ENCODE peak calls at places on chromosome 21, in eight cellular contexts. Z is EH, A is RWPE1, G is lung, P is fibroblast of the conjunctiva, X is iris pigment epithelial cell, D is memory B cell, T is tibial artery. K is an unnamed sample.

GRCh38 chr21:17334478-17334877 is 178.4 kb upstream of the CXADR start:
- DNase-seq in Z (no peak), A (no peak), G (no peak), P (no peak), X (no peak), D (no peak), T (no peak), K (peak; percentile 43)

GRCh38 chr21:43959231-43960041 is 52.7 kb upstream of the TRAPPC10 start:
- DNase-seq in Z (no peak), A (no peak), G (no peak), P (no peak), X (no peak), D (no peak), T (no peak), K (no peak)

GRCh38 chr21:39176312-39176711 is 6.9 kb downstream of the PSMG1 start:
- DNase-seq in Z (peak; percentile 27), A (no peak), G (no peak), P (no peak), X (no peak), D (no peak), T (no peak), K (no peak)

GRCh38 chr21:26374817-26375216 is 198.3 kb downstream of the CYYR1 start:
- DNase-seq in Z (no peak), A (no peak), G (no peak), P (no peak), X (no peak), D (no peak), T (no peak), K (no peak)

GRCh38 chr21:37208056-37208705 is 59.0 kb downstream of the VPS26C start:
- DNase-seq in Z (peak; percentile 36), A (no peak), G (peak; percentile 65), P (no peak), X (no peak), D (peak; percentile 65), T (peak; percentile 79), K (no peak)

GRCh38 chr21:38229260-38229877 is 27.4 kb upstream of the KCNJ15 start:
- DNase-seq in Z (no peak), A (no peak), G (no peak), P (no peak), X (no peak), D (no peak), T (no peak), K (no peak)

GRCh38 chr21:46264690-46265144 is 20.7 kb downstream of the MCM3AP start:
- DNase-seq in Z (no peak), A (no peak), G (no peak), P (no peak), X (no peak), D (no peak), T (no peak), K (no peak)

GRCh38 chr21:44441581-44442265 is 13.6 kb upstream of the LRRC3 start:
- DNase-seq in Z (no peak), A (no peak), G (no peak), P (no peak), X (no peak), D (no peak), T (no peak), K (no peak)

GRCh38 chr21:14071902-14072734 is 138.6 kb downstream of the LIPI start:
- DNase-seq in Z (no peak), A (no peak), G (no peak), P (no peak), X (no peak), D (no peak), T (no peak), K (no peak)

GRCh38 chr21:45001134-45002095 is 61.6 kb downstream of the SLX9 start:
- DNase-seq in Z (peak; percentile 82), A (peak; percentile 78), G (no peak), P (peak; percentile 13), X (peak; percentile 54), D (no peak), T (peak; percentile 85), K (no peak)

GRCh38 chr21:45219517-45219916 is 68.2 kb downstream of the POFUT2 start:
- DNase-seq in Z (peak; percentile 3), A (no peak), G (no peak), P (no peak), X (peak; percentile 18), D (no peak), T (no peak), K (no peak)

GRCh38 chr21:36542312-36543101 is 62.6 kb upstream of the CLDN14 start:
- DNase-seq in Z (no peak), A (no peak), G (no peak), P (no peak), X (no peak), D (no peak), T (no peak), K (no peak)

GRCh38 chr21:46372014-46372485 is 48.1 kb downstream of the PCNT start:
- DNase-seq in Z (no peak), A (no peak), G (no peak), P (no peak), X (no peak), D (no peak), T (no peak), K (no peak)

GRCh38 chr21:45632165-45632896 is 11.2 kb upstream of the PCBP3 start:
- DNase-seq in Z (no peak), A (no peak), G (no peak), P (no peak), X (no peak), D (peak; percentile 34), T (no peak), K (no peak)

GRCh38 chr21:44971672-44971995 is 31.8 kb downstream of the SLX9 start:
- DNase-seq in Z (no peak), A (no peak), G (no peak), P (no peak), X (no peak), D (no peak), T (no peak), K (no peak)